ENCODE peak calls at places on chromosome 5, in five cellular contexts. V, F, I, Z and C are unnamed samples.

GRCh38 chr5:34652916-34653315 is 3.2 kb upstream of the RAI14 start:
- DNase-seq in Z (no peak), V (no peak), I (no peak), F (no peak), C (no peak)

GRCh38 chr5:143562935-143563334 is 159.4 kb upstream of the NR3C1 start:
- DNase-seq in I (peak), Z (no peak), V (no peak), F (peak), C (no peak)

GRCh38 chr5:16992444-16992843 is 56.4 kb upstream of the MYO10 start:
- DNase-seq in Z (no peak), F (no peak), I (no peak), V (no peak), C (no peak)

GRCh38 chr5:56494300-56494704 is 261.2 kb upstream of the ANKRD55 start:
- DNase-seq in F (no peak), Z (peak), I (no peak), V (no peak), C (no peak)

GRCh38 chr5:14713476-14714384 is 49.2 kb downstream of the OTULIN start:
- DNase-seq in V (no peak), Z (no peak), I (no peak), F (no peak), C (no peak)

GRCh38 chr5:127684722-127685467 is 18.3 kb upstream of the CCDC192 start:
- DNase-seq in Z (no peak), I (no peak), F (no peak), V (no peak), C (no peak)

GRCh38 chr5:88659529-88660325 is 223.3 kb downstream of the MEF2C start:
- DNase-seq in V (no peak), Z (no peak), I (no peak), F (no peak), C (peak)

GRCh38 chr5:543351-543750 is 19.1 kb upstream of the SLC9A3 start:
- DNase-seq in V (no peak), Z (no peak), I (no peak), F (no peak), C (no peak)

GRCh38 chr5:362978-363765 is 41.7 kb downstream of the AHRR start:
- DNase-seq in I (peak), F (peak), Z (no peak), V (no peak), C (no peak)

GRCh38 chr5:6812800-6813731 is 99.8 kb downstream of the TENT4A start:
- DNase-seq in Z (no peak), V (no peak), F (no peak), I (no peak), C (no peak)

GRCh38 chr5:148910686-148911361 is 84.4 kb downstream of the ADRB2 start:
- DNase-seq in I (no peak), V (peak), F (no peak), Z (peak), C (no peak)

GRCh38 chr5:57221049-57221568 is 47.2 kb downstream of the GPBP1 start:
- DNase-seq in I (no peak), F (no peak), Z (peak), V (peak), C (no peak)

GRCh38 chr5:10559883-10560282 is 4.0 kb upstream of the ANKRD33B start:
- DNase-seq in Z (no peak), F (no peak), V (no peak), I (no peak), C (no peak)

GRCh38 chr5:133967715-133968056 is 739 bp downstream of the C5orf15 start:
- DNase-seq in F (no peak), I (no peak), Z (no peak), V (peak), C (no peak)

GRCh38 chr5:172498431-172499129 is 44.3 kb upstream of the SH3PXD2B start:
- DNase-seq in F (peak), V (no peak), I (no peak), Z (no peak), C (no peak)

GRCh38 chr5:74889523-74890105 is 23.4 kb upstream of the FAM169A start:
- DNase-seq in F (no peak), V (no peak), I (no peak), Z (no peak), C (no peak)

GRCh38 chr5:127567026-127567768 is 49.8 kb downstream of the PRRC1 start:
- DNase-seq in F (no peak), V (no peak), I (no peak), Z (peak), C (no peak)

GRCh38 chr5:126875303-126875785 is 98.4 kb downstream of the LMNB1 start:
- DNase-seq in F (no peak), Z (no peak), I (no peak), V (no peak), C (no peak)

GRCh38 chr5:171155621-171156020 is 153.4 kb upstream of the TLX3 start:
- DNase-seq in Z (no peak), I (no peak), F (no peak), V (peak), C (no peak)

GRCh38 chr5:124839371-124839998 is 93.0 kb upstream of the ZNF608 start:
- DNase-seq in Z (no peak), F (no peak), V (no peak), I (no peak), C (no peak)

GRCh38 chr5:160685219-160685618 is 166.8 kb downstream of the ATP10B start:
- DNase-seq in V (no peak), I (no peak), F (no peak), Z (no peak), C (no peak)

GRCh38 chr5:142492781-142493281 is 168.0 kb upstream of the SPRY4 start:
- DNase-seq in V (no peak), I (no peak), Z (no peak), F (no peak), C (no peak)

GRCh38 chr5:135335031-135335828 is 63.8 kb downstream of the MACROH2A1 start:
- DNase-seq in I (no peak), Z (no peak), V (no peak), F (no peak), C (no peak)

GRCh38 chr5:113005454-113005853 is 28.9 kb downstream of the DCP2 start:
- DNase-seq in I (no peak), F (no peak), Z (peak), V (no peak), C (no peak)

GRCh38 chr5:36692791-36693763 is 86.7 kb downstream of the SLC1A3 start:
- DNase-seq in F (no peak), I (peak), V (peak), Z (peak), C (peak)

GRCh38 chr5:16437974-16438373 is 27.6 kb downstream of the ZNF622 start:
- DNase-seq in F (no peak), V (peak), Z (no peak), I (no peak), C (no peak)

GRCh38 chr5:138541511-138541910 is 1.5 kb downstream of the ETF1 start:
- DNase-seq in F (no peak), Z (no peak), V (no peak), I (peak), C (no peak)
- H3K27ac ChIP-seq in F (no peak), Z (peak), V (no peak), I (peak), C (no peak)

GRCh38 chr5:107919969-107920368 is 249.2 kb upstream of the EFNA5 start:
- DNase-seq in I (no peak), F (no peak), Z (no peak), V (no peak), C (no peak)
- H3K27ac ChIP-seq in I (no peak), F (no peak), Z (no peak), V (no peak), C (no peak)

GRCh38 chr5:32777733-32778132 is 66.6 kb downstream of the NPR3 start:
- DNase-seq in Z (no peak), I (no peak), F (no peak), V (no peak), C (no peak)
- H3K27ac ChIP-seq in Z (no peak), I (no peak), F (peak), V (no peak), C (no peak)

DNA sequence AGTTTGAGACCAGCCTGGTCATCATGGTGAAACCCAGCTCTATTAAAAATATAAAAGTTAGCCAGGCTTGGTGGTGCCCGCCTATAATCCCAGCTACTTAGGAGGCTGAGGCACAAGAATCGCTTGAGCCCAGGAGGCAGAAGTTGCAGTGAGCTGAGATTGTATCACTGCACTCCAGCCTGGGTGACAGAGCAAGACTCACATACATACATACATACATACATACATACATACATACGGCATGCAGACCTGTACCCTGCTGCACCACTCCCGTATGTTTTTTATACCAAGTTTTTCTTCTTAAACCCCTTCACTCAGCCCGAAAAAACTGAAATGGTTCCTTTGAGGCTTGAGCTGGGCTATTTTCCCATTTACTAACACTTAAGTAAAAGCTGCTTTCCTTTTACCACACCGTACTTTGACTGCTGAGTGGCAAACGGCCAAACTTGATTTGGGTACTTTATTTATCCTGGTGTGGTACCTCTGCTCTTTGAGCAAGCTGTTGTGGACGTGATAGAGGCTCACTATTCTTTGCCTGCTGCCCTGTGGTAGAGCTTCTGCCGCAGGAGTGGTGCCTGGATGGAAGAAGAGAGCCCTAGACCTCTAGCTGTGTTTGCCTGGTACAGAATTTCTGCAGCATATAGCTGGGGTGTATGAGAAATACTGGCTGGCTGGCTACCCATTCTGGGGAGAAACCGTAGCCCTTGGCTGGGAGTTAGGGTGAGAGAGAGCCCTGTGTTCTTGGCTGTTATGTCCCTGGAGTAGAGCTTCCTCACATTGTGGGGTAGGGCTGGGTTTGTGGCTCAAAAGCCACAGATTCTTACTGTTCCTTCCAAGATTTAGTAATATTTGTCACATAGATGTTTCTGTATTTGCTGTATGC is 19.4 kb downstream of the IPO11 start:
- DNase-seq in V (no peak), Z (peak), I (no peak), F (no peak), C (no peak)
- H3K27ac ChIP-seq in V (no peak), Z (peak), I (peak), F (peak), C (peak)

GRCh38 chr5:157051604-157052245 is 7.2 kb downstream of the HAVCR1 start:
- DNase-seq in F (no peak), Z (no peak), V (no peak), I (no peak), C (no peak)

GRCh38 chr5:157049605-157050004 is 9.3 kb downstream of the HAVCR1 start:
- DNase-seq in Z (no peak), I (no peak), F (no peak), V (peak), C (no peak)

GRCh38 chr5:157047898-157048297 is 11.0 kb downstream of the HAVCR1 start:
- DNase-seq in F (no peak), V (no peak), Z (no peak), I (no peak), C (no peak)

GRCh38 chr5:157046041-157046440 is 12.9 kb downstream of the HAVCR1 start:
- DNase-seq in I (no peak), V (no peak), Z (no peak), F (no peak), C (no peak)

DNA sequence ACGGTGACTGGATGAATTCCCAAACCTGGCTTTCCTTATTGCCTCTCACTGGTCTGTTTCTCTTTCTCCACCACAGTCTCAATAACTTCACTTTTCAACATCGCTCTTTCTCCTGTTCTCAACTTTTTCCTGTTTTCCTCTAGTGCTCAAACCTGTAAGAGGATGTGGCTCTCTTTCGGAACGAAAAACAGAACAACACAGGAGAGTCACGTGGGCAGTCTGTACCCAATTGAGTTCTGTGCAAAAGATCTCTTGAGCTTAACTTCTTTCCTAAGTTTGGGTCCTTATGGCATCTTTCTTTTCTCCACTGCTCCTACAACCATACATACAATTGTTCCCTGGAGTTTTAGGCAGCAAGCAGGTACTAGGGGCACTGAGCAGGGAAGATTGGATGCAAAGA is 8.9 kb downstream of the HAVCR1 start:
- DNase-seq in F (no peak), V (no peak), I (no peak), Z (no peak), C (no peak)
- H3K27ac ChIP-seq in F (no peak), V (no peak), I (no peak), Z (no peak), C (no peak)